ENCODE peak calls at places on chromosomes 4 and X, in six cellular contexts. D is SJSA1, P is OCI-LY7, G is Karpas-422, Z is aorta, V is stomach. O is an unnamed sample. For H3K4me1, the result is how much of the 10 kb centered on the place peaks cover.

GRCh38 chr4:4396628-4397440 is 9.9 kb downstream of the NSG1 start:
- DNase-seq in D (no peak), P (no peak), G (no peak), V (no peak), Z (peak), O (no peak)

GRCh38 chr4:16682996-16683395 is 215.4 kb downstream of the LDB2 start:
- DNase-seq in G (no peak), V (no peak), Z (no peak), P (no peak), D (no peak), O (no peak)

GRCh38 chrX:666762-667161 is 36.2 kb downstream of the SHOX start:
- DNase-seq in Z (no peak), G (no peak), P (no peak), V (no peak), D (no peak), O (no peak)

GRCh38 chr4:152065545-152065944 is 304.7 kb upstream of the GATB start:
- DNase-seq in Z (no peak), P (no peak), G (peak), V (no peak), D (no peak), O (no peak)

GRCh38 chr4:6844986-6845385 is 62.5 kb downstream of the KIAA0232 start:
- DNase-seq in G (no peak), V (no peak), P (no peak), D (no peak), Z (no peak), O (no peak)

GRCh38 chr4:163385466-163385865 is 41.8 kb downstream of the NPY5R start:
- DNase-seq in D (no peak), P (no peak), G (no peak), Z (no peak), V (no peak), O (no peak)

GRCh38 chr4:156255205-156255604 is 301.5 kb upstream of the CTSO start:
- DNase-seq in P (no peak), G (no peak), Z (no peak), D (no peak), V (no peak), O (no peak)

GRCh38 chrX:154313147-154313546 is 17.6 kb downstream of the TKTL1 start:
- DNase-seq in V (no peak), Z (no peak), P (no peak), D (no peak), G (no peak), O (no peak)

GRCh38 chrX:113929004-113929403 is 654.9 kb upstream of the HTR2C start:
- DNase-seq in G (peak), D (no peak), V (peak), P (peak), Z (no peak), O (no peak)

GRCh38 chrX:133185938-133186337 is 32.2 kb downstream of the TFDP3 start:
- DNase-seq in V (no peak), P (no peak), D (no peak), Z (no peak), G (no peak), O (no peak)

GRCh38 chr4:27350161-27350560 is 489.5 kb downstream of the STIM2 start:
- DNase-seq in D (no peak), V (no peak), Z (no peak), P (no peak), G (no peak), O (no peak)

GRCh38 chr4:163566257-163566656 is 71.8 kb downstream of the TMA16 start:
- DNase-seq in V (no peak), Z (no peak), G (no peak), D (no peak), P (no peak), O (no peak)

GRCh38 chr4:129371901-129372300 is 275.9 kb downstream of the C4orf33 start:
- DNase-seq in V (no peak), D (no peak), G (no peak), Z (no peak), P (no peak), O (no peak)

GRCh38 chr4:172650758-172651495 is 517.7 kb upstream of the GALNT7 start:
- DNase-seq in D (no peak), G (no peak), P (no peak), Z (no peak), V (no peak), O (no peak)

GRCh38 chr4:78121338-78121904 is 64.3 kb downstream of the FRAS1 start:
- DNase-seq in P (no peak), D (no peak), V (no peak), G (no peak), Z (no peak), O (no peak)

GRCh38 chrX:39439910-39440733 is 638.9 kb downstream of the MID1IP1 start:
- DNase-seq in Z (no peak), P (no peak), G (no peak), D (no peak), V (no peak), O (no peak)

GRCh38 chr4:87006531-87007344 is 71.9 kb downstream of the AFF1 start:
- DNase-seq in P (peak), V (peak), G (peak), Z (peak), D (peak), O (peak)
- H3K4me1 ChIP-seq in P (half or more), V (half or more), G (under half), Z (under half), D (under half), O (under half)

GRCh38 chr4:83212041-83212851 is 72.4 kb downstream of the COQ2 start:
- DNase-seq in V (peak), P (peak), Z (no peak), G (peak), D (no peak), O (peak)
- H3K27ac ChIP-seq in V (peak), P (peak), Z (no peak), G (no peak), D (no peak), O (peak)

GRCh38 chr4:26206981-26207380 is 113.8 kb upstream of the RBPJ start:
- DNase-seq in Z (no peak), D (no peak), G (no peak), V (no peak), P (no peak), O (no peak)
- H3K4me1 ChIP-seq in Z (under half), D (under half), G (under half), V (under half), P (under half), O (under half)

GRCh38 chrX:42108140-42108503 is 184.8 kb upstream of the CASK start:
- DNase-seq in V (no peak), D (no peak), G (no peak), P (no peak), Z (no peak), O (no peak)
- H3K27ac ChIP-seq in V (no peak), D (no peak), G (no peak), P (no peak), Z (no peak), O (no peak)